ENCODE peak calls at places on chromosome 12, in six cellular contexts. L is SK-N-SH, H is transverse colon, G is A549, P is HepG2, F is ovary. A is an unnamed sample.

GRCh38 chr12:57837779-57838562 is 8.6 kb downstream of the CTDSP2 start:
- DNase-seq in L (no peak), H (no peak), G (no peak), P (no peak), F (no peak), A (no peak)

GRCh38 chr12:11793896-11794295 is 144.4 kb downstream of the ETV6 start:
- DNase-seq in L (no peak), H (no peak), G (no peak), P (no peak), F (no peak), A (no peak)

GRCh38 chr12:30440826-30441602 is 254.7 kb downstream of the IPO8 start:
- DNase-seq in L (peak), H (no peak), G (peak), P (peak), F (no peak), A (no peak)

GRCh38 chr12:116319316-116319715 is 41.8 kb upstream of the MED13L start:
- DNase-seq in L (no peak), H (no peak), G (no peak), P (no peak), F (no peak), A (no peak)

GRCh38 chr12:117356048-117356447 is 5.4 kb downstream of the NOS1 start:
- DNase-seq in L (no peak), H (no peak), G (no peak), P (no peak), F (no peak), A (no peak)

GRCh38 chr12:104083769-104084475 is 19.6 kb downstream of the HCFC2 start:
- DNase-seq in L (no peak), H (no peak), G (no peak), P (no peak), F (no peak), A (no peak)

GRCh38 chr12:49868449-49868848 is 25.5 kb upstream of the BCDIN3D start:
- DNase-seq in L (no peak), H (no peak), G (no peak), P (no peak), F (peak), A (no peak)

GRCh38 chr12:105336411-105336810 is 5.9 kb downstream of the C12orf75 start:
- DNase-seq in L (no peak), H (no peak), G (no peak), P (no peak), F (no peak), A (no peak)

GRCh38 chr12:124816295-124816854 is 47.3 kb downstream of the SCARB1 start:
- DNase-seq in L (no peak), H (no peak), G (no peak), P (no peak), F (peak), A (no peak)

GRCh38 chr12:27870939-27871338 is 90.9 kb upstream of the MANSC4 start:
- DNase-seq in L (no peak), H (no peak), G (no peak), P (no peak), F (no peak), A (no peak)

GRCh38 chr12:114408881-114409795 is 3.2 kb upstream of the TBX5 start:
- DNase-seq in L (no peak), H (no peak), G (no peak), P (no peak), F (no peak), A (no peak)
- H3K4me3 ChIP-seq in L (peak), H (no peak), G (no peak), P (no peak), F (peak), A (peak)

GRCh38 chr12:32106153-32106516 is 512 bp upstream of the BICD1 start:
- DNase-seq in L (no peak), H (no peak), G (no peak), P (no peak), F (no peak), A (no peak)

GRCh38 chr12:32108829-32109228 is 2.2 kb downstream of the BICD1 start:
- DNase-seq in L (no peak), H (no peak), G (no peak), P (no peak), F (no peak), A (no peak)

GRCh38 chr12:32104572-32105355 is 1.9 kb upstream of the BICD1 start:
- DNase-seq in L (no peak), H (no peak), G (no peak), P (no peak), F (no peak), A (no peak)

GRCh38 chr12:32107376-32108267 is 975 bp downstream of the BICD1 start:
- DNase-seq in L (peak), H (peak), G (peak), P (peak), F (no peak), A (no peak)

DNA sequence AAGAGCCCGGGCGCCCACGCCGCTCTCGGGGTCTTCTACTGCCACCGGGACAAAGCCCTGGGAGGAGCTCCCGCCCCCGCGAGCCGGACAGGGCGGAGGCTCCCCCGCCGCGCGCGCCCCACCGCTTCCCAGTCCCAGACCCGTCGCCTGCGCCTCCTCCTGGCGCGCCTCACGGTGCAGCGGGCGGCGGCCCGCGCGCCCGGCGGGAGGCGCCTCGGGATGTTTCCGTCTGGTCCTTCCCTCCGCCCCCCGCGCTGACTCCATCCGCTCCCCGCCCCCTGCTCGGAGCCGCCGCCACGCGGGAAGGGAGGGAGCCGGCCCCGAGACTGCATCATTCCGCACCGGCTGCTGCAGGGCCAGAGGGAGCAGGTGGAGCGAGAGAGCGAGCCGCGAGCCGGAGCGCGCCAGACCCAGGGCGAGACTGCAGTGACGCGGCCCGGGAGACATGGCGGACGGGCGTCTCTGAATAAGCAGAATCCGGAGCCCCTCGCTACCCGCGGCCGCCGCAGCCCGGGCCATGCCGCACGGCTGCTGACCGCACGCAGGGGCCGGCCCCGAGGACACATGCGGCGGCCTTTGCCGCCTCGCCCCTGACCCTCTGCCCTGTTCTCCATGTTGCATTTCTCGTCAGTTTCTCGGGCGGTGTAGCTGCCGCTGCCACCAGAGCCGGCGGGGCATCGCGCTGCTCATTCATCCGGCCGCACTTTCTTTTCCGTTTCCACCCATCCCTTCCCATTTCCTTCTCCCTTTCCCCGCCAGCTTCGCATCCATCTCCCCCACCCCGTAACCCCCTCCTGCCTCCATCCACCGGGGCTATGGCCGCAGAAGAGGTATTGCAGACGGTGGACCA is at the start of gene BICD1:
- DNase-seq in L (peak), H (peak), G (peak), P (peak), F (peak), A (peak)
- TF ChIP-seq EP300 in L (no peak), H (no peak), G (no peak), P (no peak), F (no peak), A (no peak)

DNA sequence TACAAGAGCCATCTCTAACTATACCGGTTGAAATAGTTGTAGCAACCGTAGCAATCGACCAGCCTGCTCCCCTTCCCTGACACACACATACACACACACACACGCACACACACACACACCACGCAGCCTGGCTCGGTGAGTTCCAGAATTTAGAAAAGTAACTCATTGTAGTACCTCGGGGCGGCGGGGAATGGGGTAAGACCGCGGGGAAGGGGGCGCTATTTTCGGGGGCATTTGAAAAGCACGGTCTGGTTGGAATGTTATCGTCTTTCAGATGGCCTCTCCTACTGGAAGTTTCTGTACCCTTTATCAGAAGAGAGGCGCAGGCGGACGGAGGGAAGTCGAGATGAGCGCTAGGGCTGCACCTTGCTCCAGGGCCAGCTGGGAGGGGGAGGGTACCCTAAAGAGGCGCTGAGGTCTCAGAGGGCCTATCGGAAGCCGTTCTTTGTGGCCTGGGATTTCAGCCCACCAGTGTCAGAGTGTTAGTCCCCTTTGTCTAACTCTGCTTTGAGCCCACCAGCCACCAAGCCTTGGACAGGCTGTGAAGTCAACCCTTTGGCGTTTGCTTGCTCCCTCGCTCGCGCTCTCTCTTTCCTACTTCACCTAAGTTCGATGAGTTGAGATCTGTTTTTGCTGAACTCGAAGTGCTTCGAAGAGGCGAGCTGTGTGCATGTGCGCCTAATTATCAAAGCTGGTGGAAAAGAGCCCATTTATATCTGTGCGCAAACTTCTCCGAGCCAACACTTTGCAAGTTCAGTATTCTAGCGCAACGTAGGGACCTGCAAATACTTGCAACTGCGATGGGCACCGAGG is 844 bp downstream of the COL2A1 start:
- DNase-seq in L (no peak), H (no peak), G (peak), P (no peak), F (no peak), A (no peak)
- H3K4me3 ChIP-seq in L (peak), H (no peak), G (peak), P (peak), F (peak), A (no peak)

DNA sequence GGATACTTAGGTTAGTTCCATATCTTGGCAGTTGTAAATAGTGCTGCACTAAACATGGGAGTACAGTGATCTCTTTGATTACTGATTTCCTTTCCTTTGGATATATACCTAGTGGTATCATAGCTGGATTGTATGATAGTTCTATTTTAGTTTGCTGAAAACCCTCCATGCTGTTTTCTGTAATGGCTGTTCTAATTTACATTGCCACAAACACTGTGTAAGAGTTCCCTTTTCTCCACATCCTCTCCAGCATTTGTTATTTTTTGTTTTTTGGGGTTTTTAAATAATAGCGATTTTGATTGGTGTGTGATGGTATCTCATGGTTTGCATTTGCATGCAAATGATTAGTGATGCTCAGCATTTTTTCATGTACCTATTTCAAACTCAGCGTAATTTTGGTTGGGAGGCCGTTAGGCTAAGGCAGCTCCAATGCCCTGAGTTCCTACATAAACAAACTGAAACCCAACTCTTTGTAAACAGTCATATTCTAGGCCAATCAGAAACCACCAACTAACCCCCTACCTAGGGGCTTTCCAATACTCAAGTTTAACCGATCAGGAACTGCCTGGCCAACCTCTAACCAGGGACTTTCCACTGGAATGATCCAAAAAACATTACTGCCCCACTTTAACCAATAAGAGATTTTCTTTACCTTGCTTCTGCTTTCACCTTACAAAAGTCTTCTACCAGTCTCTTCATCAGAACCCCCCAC is 171.6 kb downstream of the FBXL14 start:
- DNase-seq in L (no peak), H (no peak), G (no peak), P (no peak), F (no peak), A (no peak)
- TF ChIP-seq EP300 in L (no peak), H (no peak), G (no peak), P (no peak), F (no peak), A (no peak)

GRCh38 chr12:26810330-26810729 is 22.7 kb downstream of the ITPR2 start:
- DNase-seq in L (no peak), H (no peak), G (no peak), P (no peak), F (peak), A (no peak)
- H3K4me3 ChIP-seq in L (no peak), H (no peak), G (no peak), P (no peak), F (no peak), A (no peak)